ENCODE peak calls at places on chromosomes 16 and 17, in nine cellular contexts. P is A549, I is erythroblast, D is right lobe of liver, N is transverse colon, U is H54, B is Peyer's patch, C is tibial nerve, O is stomach. K is an unnamed sample.

GRCh38 chr17:50316016-50316587 is 29.8 kb upstream of the XYLT2 start:
- DNase-seq in P (no peak), I (no peak), D (no peak), N (no peak), U (no peak), B (no peak), C (no peak), O (no peak), K (no peak)

GRCh38 chr17:48556534-48557401 is 11.9 kb upstream of the HOXB2 start:
- DNase-seq in P (no peak), I (no peak), D (no peak), N (no peak), U (no peak), B (no peak), C (no peak), O (no peak), K (no peak)

GRCh38 chr16:50731130-50731988 is 10.5 kb upstream of the CYLD start:
- DNase-seq in P (no peak), I (no peak), D (no peak), N (no peak), U (no peak), B (no peak), C (no peak), O (no peak), K (no peak)

GRCh38 chr17:16439867-16440351 is 24.5 kb downstream of the TRPV2 start:
- DNase-seq in P (no peak), I (peak), D (no peak), N (no peak), U (no peak), B (no peak), C (no peak), O (no peak), K (no peak)

GRCh38 chr16:67459858-67460144 is 21.2 kb downstream of the ATP6V0D1 start:
- DNase-seq in P (no peak), I (no peak), D (no peak), N (no peak), U (no peak), B (no peak), C (no peak), O (no peak), K (no peak)

GRCh38 chr16:52114414-52114813 is 432.5 kb downstream of the TOX3 start:
- DNase-seq in P (no peak), I (no peak), D (no peak), N (no peak), U (no peak), B (no peak), C (no peak), O (no peak), K (no peak)

GRCh38 chr16:86590501-86591144 is 12.3 kb downstream of the FOXL1 start:
- DNase-seq in P (no peak), I (no peak), D (no peak), N (no peak), U (no peak), B (no peak), C (no peak), O (no peak), K (no peak)

GRCh38 chr17:1002771-1003555 is 6.0 kb downstream of the TIMM22 start:
- DNase-seq in P (no peak), I (no peak), D (no peak), N (no peak), U (no peak), B (no peak), C (no peak), O (no peak), K (no peak)

GRCh38 chr17:45906927-45907622 is 12.7 kb downstream of the MAPT start:
- DNase-seq in P (no peak), I (no peak), D (no peak), N (no peak), U (no peak), B (no peak), C (no peak), O (no peak), K (no peak)

GRCh38 chr17:67610061-67610460 is 107.7 kb upstream of the NOL11 start:
- DNase-seq in P (no peak), I (no peak), D (no peak), N (no peak), U (no peak), B (no peak), C (no peak), O (no peak), K (no peak)

GRCh38 chr17:65656390-65657250 is 95.2 kb upstream of the AXIN2 start:
- DNase-seq in P (no peak), I (no peak), D (no peak), N (no peak), U (no peak), B (no peak), C (no peak), O (no peak), K (no peak)

GRCh38 chr17:69480197-69480596 is 65.7 kb downstream of the MAP2K6 start:
- DNase-seq in P (no peak), I (no peak), D (no peak), N (no peak), U (no peak), B (no peak), C (peak), O (no peak), K (no peak)

GRCh38 chr16:51994597-51994996 is 552.3 kb downstream of the TOX3 start:
- DNase-seq in P (no peak), I (no peak), D (no peak), N (peak), U (no peak), B (peak), C (no peak), O (peak), K (no peak)

GRCh38 chr16:5379948-5380347 is 282.4 kb upstream of the EEF2KMT start:
- DNase-seq in P (no peak), I (no peak), D (no peak), N (no peak), U (no peak), B (no peak), C (no peak), O (no peak), K (no peak)

GRCh38 chr16:74991268-74991592 is 6.3 kb upstream of the WDR59 start:
- DNase-seq in P (no peak), I (no peak), D (no peak), N (no peak), U (no peak), B (no peak), C (no peak), O (no peak), K (no peak)

GRCh38 chr17:74183411-74183810 is 20.1 kb upstream of the RPL38 start:
- DNase-seq in P (no peak), I (no peak), D (no peak), N (no peak), U (no peak), B (peak), C (no peak), O (no peak), K (no peak)

GRCh38 chr16:4404247-4404966 is 12.0 kb downstream of the CORO7 start:
- DNase-seq in P (peak), I (peak), D (no peak), N (peak), U (no peak), B (peak), C (no peak), O (peak), K (no peak)

GRCh38 chr17:7475764-7476422 is 3.5 kb downstream of the ZBTB4 start:
- DNase-seq in P (no peak), I (peak), D (no peak), N (peak), U (no peak), B (no peak), C (no peak), O (no peak), K (peak)

GRCh38 chr16:83336630-83337029 is 471.1 kb upstream of the HSBP1 start:
- DNase-seq in P (no peak), I (no peak), D (no peak), N (no peak), U (peak), B (no peak), C (no peak), O (no peak), K (no peak)

GRCh38 chr16:71807905-71808592 is 585 bp downstream of the AP1G1 start:
- DNase-seq in P (peak), I (peak), D (no peak), N (peak), U (peak), B (no peak), C (no peak), O (no peak), K (peak)

GRCh38 chr17:15143524-15143923 is 121.6 kb downstream of the PMP22 start:
- DNase-seq in P (no peak), I (no peak), D (no peak), N (no peak), U (no peak), B (no peak), C (no peak), O (no peak), K (no peak)

GRCh38 chr16:69444873-69445517 is 20.6 kb downstream of the CYB5B start:
- DNase-seq in P (no peak), I (peak), D (no peak), N (no peak), U (no peak), B (no peak), C (no peak), O (no peak), K (no peak)

GRCh38 chr17:6269474-6269873 is 165.4 kb downstream of the AIPL1 start:
- DNase-seq in P (peak), I (peak), D (peak), N (peak), U (peak), B (no peak), C (no peak), O (no peak), K (no peak)

GRCh38 chr17:81083125-81083765 is 48.3 kb downstream of the BAIAP2 start:
- DNase-seq in P (no peak), I (no peak), D (peak), N (no peak), U (no peak), B (no peak), C (no peak), O (peak), K (no peak)

GRCh38 chr17:40803617-40804082 is 3.9 kb upstream of the KRT28 start:
- DNase-seq in P (peak), I (peak), D (peak), N (peak), U (peak), B (peak), C (peak), O (peak), K (peak)

GRCh38 chr17:45847101-45847500 is 2.4 kb downstream of the SPPL2C start:
- DNase-seq in P (no peak), I (no peak), D (no peak), N (no peak), U (no peak), B (peak), C (no peak), O (no peak), K (no peak)

GRCh38 chr17:35912339-35912912 is 18.1 kb downstream of the RDM1 start:
- DNase-seq in P (no peak), I (peak), D (no peak), N (no peak), U (no peak), B (no peak), C (no peak), O (no peak), K (no peak)

GRCh38 chr17:8384801-8385335 is 1.9 kb upstream of the RPL26 start:
- DNase-seq in P (peak), I (no peak), D (no peak), N (no peak), U (peak), B (no peak), C (no peak), O (no peak), K (no peak)

GRCh38 chr17:38428150-38428642 is at the start of gene ARHGAP23:
- DNase-seq in P (peak), I (no peak), D (peak), N (peak), U (peak), B (no peak), C (no peak), O (peak), K (peak)

GRCh38 chr16:85956426-85956825 is 57.5 kb downstream of the IRF8 start:
- DNase-seq in P (no peak), I (no peak), D (no peak), N (no peak), U (no peak), B (no peak), C (no peak), O (no peak), K (no peak)

GRCh38 chr16:87166934-87167333 is 150.3 kb downstream of the C16orf95 start:
- DNase-seq in P (no peak), I (no peak), D (no peak), N (no peak), U (no peak), B (no peak), C (no peak), O (no peak), K (no peak)

GRCh38 chr16:397135-397661 is at the start of gene NME4:
- DNase-seq in P (no peak), I (peak), D (no peak), N (peak), U (peak), B (peak), C (no peak), O (no peak), K (peak)

GRCh38 chr17:21774263-21774662 is 81.9 kb downstream of the KCNJ18 start:
- DNase-seq in P (no peak), I (no peak), D (no peak), N (no peak), U (no peak), B (no peak), C (no peak), O (no peak), K (no peak)

GRCh38 chr16:50459681-50460080 is 88.5 kb upstream of the NKD1 start:
- DNase-seq in P (no peak), I (no peak), D (peak), N (no peak), U (no peak), B (no peak), C (no peak), O (no peak), K (peak)

GRCh38 chr16:50501986-50502615 is 46.1 kb upstream of the NKD1 start:
- DNase-seq in P (no peak), I (no peak), D (no peak), N (no peak), U (no peak), B (no peak), C (no peak), O (no peak), K (peak)

GRCh38 chr17:74089869-74090464 is 113.5 kb upstream of the RPL38 start:
- DNase-seq in P (peak), I (peak), D (peak), N (peak), U (peak), B (peak), C (no peak), O (peak), K (no peak)

DNA sequence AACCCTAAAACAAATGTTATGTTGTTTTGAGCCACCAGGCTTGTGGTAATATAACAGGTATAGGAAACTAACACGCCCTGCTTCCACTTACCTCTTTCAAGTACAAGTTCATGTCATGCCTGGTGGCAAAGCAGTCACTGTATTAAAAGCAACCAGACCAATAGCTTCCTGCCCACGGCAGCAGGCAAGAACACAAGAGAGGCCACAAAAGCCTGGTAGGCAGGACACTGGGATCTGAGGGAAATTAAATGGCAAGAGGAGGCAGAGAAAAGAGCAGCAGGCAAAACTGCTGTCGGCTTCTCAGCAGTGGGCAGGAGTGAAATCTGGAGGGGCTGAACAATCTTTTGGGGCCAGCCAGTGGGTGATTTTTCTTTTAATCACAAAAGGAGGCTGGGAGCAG is 2.2 kb downstream of the CYTH1 start:
- DNase-seq in P (no peak), I (no peak), D (peak), N (peak), U (no peak), B (peak), C (no peak), O (no peak), K (peak)
- TF ChIP-seq POLR2A in P (no peak), I (no peak), D (no peak), N (peak), U (no peak), B (peak), C (no peak), O (peak), K (no peak)

DNA sequence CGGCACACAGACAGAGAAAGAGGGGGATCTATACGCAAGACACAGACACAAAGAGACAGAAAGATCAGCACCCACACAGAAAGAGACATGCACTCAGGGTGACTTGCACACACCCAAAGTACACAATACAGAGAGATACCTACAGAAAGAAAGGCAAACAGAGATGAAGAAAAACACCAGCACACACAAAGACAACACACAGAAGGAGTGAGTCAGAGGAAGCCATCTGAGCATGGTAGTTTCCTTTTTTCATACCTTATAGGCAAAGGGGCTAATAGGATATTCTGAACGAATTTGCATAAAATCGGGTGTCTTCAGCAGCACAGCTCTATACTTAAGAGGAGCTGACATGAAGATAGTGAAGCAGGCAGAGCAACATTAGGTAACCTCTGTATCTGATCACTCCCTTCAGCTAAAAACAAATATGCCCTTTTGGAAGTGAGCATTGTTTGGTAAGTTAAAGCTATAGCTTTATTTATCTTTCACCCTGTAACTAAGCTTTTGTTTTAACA is 198.6 kb downstream of the AATF start:
- DNase-seq in P (peak), I (no peak), D (no peak), N (no peak), U (no peak), B (no peak), C (no peak), O (no peak), K (no peak)
- TF ChIP-seq POLR2A in P (no peak), I (no peak), D (no peak), N (no peak), U (no peak), B (no peak), C (no peak), O (no peak), K (no peak)

DNA sequence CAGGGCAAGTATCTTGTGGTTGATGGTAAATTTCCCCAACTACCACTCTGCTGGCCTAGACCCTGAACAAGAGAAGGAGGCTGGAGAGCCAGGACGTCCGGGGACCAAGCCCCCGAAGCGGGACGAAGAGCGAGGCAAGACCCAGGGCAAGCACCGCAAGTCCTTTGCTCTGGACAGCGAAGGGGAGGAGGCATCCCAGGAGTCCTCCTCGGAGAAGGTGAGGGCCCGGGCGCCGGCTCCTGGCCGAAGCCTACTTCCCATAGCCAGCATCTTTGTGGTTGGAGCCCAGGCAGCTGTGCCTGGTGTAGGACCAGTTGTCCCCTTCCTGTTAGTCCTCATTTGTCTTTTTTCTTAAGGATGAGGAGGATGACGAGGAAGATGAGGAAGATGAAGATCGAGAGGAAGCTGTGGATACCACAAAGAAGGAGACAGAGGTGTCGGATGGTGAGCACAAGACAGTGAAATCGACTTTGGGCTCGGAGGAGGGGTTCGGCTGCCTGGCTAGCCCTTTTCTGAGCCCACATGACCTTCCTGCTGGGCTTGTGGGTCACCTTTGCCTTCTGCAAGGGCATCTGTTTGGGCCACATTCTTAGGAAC is 11.8 kb downstream of the SETD1A start:
- DNase-seq in P (no peak), I (no peak), D (no peak), N (no peak), U (no peak), B (no peak), C (no peak), O (no peak), K (no peak)
- TF ChIP-seq POLR2A in P (no peak), I (no peak), D (no peak), N (no peak), U (no peak), B (no peak), C (no peak), O (no peak), K (no peak)

GRCh38 chr16:2009791-2010510 is at the start of gene ZNF598:
- DNase-seq in P (peak), I (peak), D (peak), N (peak), U (peak), B (peak), C (peak), O (peak), K (peak)
- TF ChIP-seq POLR2A in P (peak), I (peak), D (peak), N (peak), U (peak), B (peak), C (peak), O (peak), K (peak)

GRCh38 chr16:14106961-14107360 is 35.8 kb downstream of the MRTFB start:
- DNase-seq in P (no peak), I (no peak), D (no peak), N (no peak), U (no peak), B (no peak), C (no peak), O (no peak), K (no peak)

GRCh38 chr16:14105976-14106375 is 34.9 kb downstream of the MRTFB start:
- DNase-seq in P (no peak), I (no peak), D (no peak), N (no peak), U (no peak), B (no peak), C (no peak), O (no peak), K (no peak)

GRCh38 chr16:14104066-14104465 is 32.9 kb downstream of the MRTFB start:
- DNase-seq in P (no peak), I (no peak), D (no peak), N (no peak), U (no peak), B (no peak), C (no peak), O (no peak), K (no peak)

GRCh38 chr16:14109077-14109775 is 38.1 kb downstream of the MRTFB start:
- DNase-seq in P (no peak), I (no peak), D (no peak), N (no peak), U (no peak), B (no peak), C (no peak), O (no peak), K (no peak)

DNA sequence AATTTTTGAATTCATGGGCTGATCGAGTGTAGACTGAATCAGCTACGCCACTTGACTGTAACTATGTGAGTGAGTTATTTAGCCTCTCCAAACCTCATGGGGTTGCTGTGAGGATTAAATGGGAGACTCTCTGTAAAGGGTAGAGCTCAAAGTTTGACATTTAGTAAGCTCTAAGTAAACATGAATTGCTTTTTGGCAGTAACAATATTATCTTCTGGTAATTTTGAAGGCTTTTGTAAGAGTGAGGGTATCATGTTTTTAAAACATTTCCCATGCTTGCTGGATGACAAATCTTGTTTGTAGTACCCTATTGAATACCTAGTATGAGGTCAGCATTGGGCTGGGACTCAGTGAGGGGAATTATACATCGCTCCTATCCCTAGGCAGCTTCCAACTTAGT is 35.3 kb downstream of the MRTFB start:
- DNase-seq in P (no peak), I (no peak), D (no peak), N (no peak), U (no peak), B (no peak), C (no peak), O (no peak), K (no peak)
- TF ChIP-seq POLR2A in P (no peak), I (no peak), D (no peak), N (no peak), U (no peak), B (no peak), C (no peak), O (no peak), K (no peak)

GRCh38 chr17:75695830-75696271 is 25.4 kb upstream of the ITGB4 start:
- DNase-seq in P (no peak), I (no peak), D (no peak), N (peak), U (no peak), B (peak), C (no peak), O (peak), K (peak)
- TF ChIP-seq POLR2A in P (no peak), I (no peak), D (no peak), N (peak), U (no peak), B (peak), C (no peak), O (no peak), K (no peak)

GRCh38 chr16:1556254-1556653 is 22.8 kb downstream of the TMEM204 start:
- DNase-seq in P (no peak), I (no peak), D (no peak), N (no peak), U (no peak), B (no peak), C (no peak), O (peak), K (no peak)
- TF ChIP-seq POLR2A in P (no peak), I (no peak), D (no peak), N (no peak), U (no peak), B (no peak), C (no peak), O (no peak), K (no peak)

GRCh38 chr17:64150237-64151015 is 20.5 kb upstream of the ERN1 start:
- DNase-seq in P (no peak), I (no peak), D (peak), N (no peak), U (no peak), B (peak), C (no peak), O (peak), K (no peak)
- TF ChIP-seq POLR2A in P (no peak), I (no peak), D (peak), N (no peak), U (no peak), B (no peak), C (no peak), O (no peak), K (no peak)

GRCh38 chr16:31183432-31184428 is 3.8 kb downstream of the FUS start:
- DNase-seq in P (no peak), I (no peak), D (no peak), N (no peak), U (no peak), B (no peak), C (no peak), O (no peak), K (no peak)
- TF ChIP-seq POLR2A in P (no peak), I (no peak), D (no peak), N (no peak), U (no peak), B (no peak), C (no peak), O (no peak), K (no peak)